ENCODE peak calls at places on chromosome 21, in six cellular contexts. One of them, this sample, is unnamed.

GRCh38 chr21:46065215-46065992 is 32.5 kb upstream of the COL6A2 start:
- DNase-seq in AG04450: no peak
- DNase-seq in iris pigment epithelial cell: peak; percentile 29
- DNase-seq in BE2C: no peak
- DNase-seq in colonic mucosa: no peak
- DNase-seq in AG08395: peak; percentile 79
- DNase-seq in this sample: no peak

GRCh38 chr21:37548521-37548981 is 182.0 kb downstream of the DYRK1A start:
- DNase-seq in iris pigment epithelial cell: no peak
- DNase-seq in AG04450: no peak
- DNase-seq in AG08395: no peak
- DNase-seq in colonic mucosa: no peak
- DNase-seq in BE2C: no peak
- DNase-seq in this sample: no peak

GRCh38 chr21:39185157-39185556 is 1.9 kb upstream of the PSMG1 start:
- DNase-seq in BE2C: no peak
- DNase-seq in colonic mucosa: no peak
- DNase-seq in AG04450: no peak
- DNase-seq in iris pigment epithelial cell: no peak
- DNase-seq in AG08395: no peak
- DNase-seq in this sample: no peak

GRCh38 chr21:35294231-35294898 is 245.3 kb upstream of the RUNX1 start:
- DNase-seq in AG08395: no peak
- DNase-seq in AG04450: no peak
- DNase-seq in BE2C: no peak
- DNase-seq in iris pigment epithelial cell: no peak
- DNase-seq in colonic mucosa: peak; percentile 79
- DNase-seq in this sample: peak; percentile 54

GRCh38 chr21:43691086-43691795 is 27.7 kb upstream of the PDXK start:
- DNase-seq in AG04450: no peak
- DNase-seq in colonic mucosa: no peak
- DNase-seq in BE2C: no peak
- DNase-seq in AG08395: no peak
- DNase-seq in iris pigment epithelial cell: no peak
- DNase-seq in this sample: no peak

GRCh38 chr21:17441370-17441769 is 71.5 kb upstream of the CXADR start:
- DNase-seq in iris pigment epithelial cell: peak; percentile 81
- DNase-seq in AG08395: no peak
- DNase-seq in BE2C: no peak
- DNase-seq in AG04450: no peak
- DNase-seq in colonic mucosa: peak; percentile 78
- DNase-seq in this sample: peak; percentile 85

GRCh38 chr21:35377505-35378090 is 328.5 kb upstream of the RUNX1 start:
- DNase-seq in AG08395: no peak
- DNase-seq in BE2C: no peak
- DNase-seq in colonic mucosa: no peak
- DNase-seq in iris pigment epithelial cell: peak; percentile 45
- DNase-seq in AG04450: no peak
- DNase-seq in this sample: no peak

GRCh38 chr21:42523941-42524340 is 10.3 kb downstream of the SLC37A1 start:
- DNase-seq in AG04450: no peak
- DNase-seq in iris pigment epithelial cell: no peak
- DNase-seq in BE2C: no peak
- DNase-seq in AG08395: no peak
- DNase-seq in colonic mucosa: peak; percentile 60
- DNase-seq in this sample: peak; percentile 54

GRCh38 chr21:46229133-46229922 is 754 bp upstream of the LSS start:
- DNase-seq in BE2C: peak; percentile 74
- DNase-seq in AG08395: no peak
- DNase-seq in AG04450: no peak
- DNase-seq in iris pigment epithelial cell: peak; percentile 7
- DNase-seq in colonic mucosa: no peak
- DNase-seq in this sample: no peak

GRCh38 chr21:39660191-39660590 is 47.5 kb downstream of the B3GALT5 start:
- DNase-seq in AG08395: peak; percentile 48
- DNase-seq in BE2C: peak; percentile 22
- DNase-seq in iris pigment epithelial cell: peak; percentile 78
- DNase-seq in colonic mucosa: peak; percentile 71
- DNase-seq in AG04450: peak; percentile 46
- DNase-seq in this sample: no peak

GRCh38 chr21:41899431-41900202 is 20.5 kb upstream of the PRDM15 start:
- DNase-seq in BE2C: no peak
- DNase-seq in AG08395: no peak
- DNase-seq in iris pigment epithelial cell: no peak
- DNase-seq in AG04450: no peak
- DNase-seq in colonic mucosa: no peak
- DNase-seq in this sample: no peak

GRCh38 chr21:36005018-36005417 is 55.3 kb downstream of the SETD4 start:
- DNase-seq in AG04450: no peak
- DNase-seq in AG08395: no peak
- DNase-seq in colonic mucosa: no peak
- DNase-seq in BE2C: no peak
- DNase-seq in iris pigment epithelial cell: peak; percentile 11
- DNase-seq in this sample: no peak

GRCh38 chr21:32962286-32962685 is 63.4 kb upstream of the OLIG2 start:
- DNase-seq in colonic mucosa: no peak
- DNase-seq in BE2C: no peak
- DNase-seq in AG08395: no peak
- DNase-seq in AG04450: no peak
- DNase-seq in iris pigment epithelial cell: no peak
- DNase-seq in this sample: no peak

GRCh38 chr21:42627527-42628289 is 25.7 kb upstream of the PDE9A start:
- DNase-seq in colonic mucosa: no peak
- DNase-seq in AG04450: no peak
- DNase-seq in BE2C: no peak
- DNase-seq in iris pigment epithelial cell: no peak
- DNase-seq in AG08395: no peak
- DNase-seq in this sample: no peak

GRCh38 chr21:45054162-45054926 is 20.0 kb upstream of the ADARB1 start:
- DNase-seq in AG04450: no peak
- DNase-seq in colonic mucosa: no peak
- DNase-seq in iris pigment epithelial cell: no peak
- DNase-seq in BE2C: no peak
- DNase-seq in AG08395: no peak
- DNase-seq in this sample: no peak